ENCODE peak calls at places on chromosomes 4 and X, in six cellular contexts. R is A673; M is HCEC 1CT; A is SK-MEL-5; N is activated CD4-positive, CD25-positive, alpha-beta regulatory T cell treated with anti-CD3 and anti-CD28 coated beads, Interleukin-2, amount 50 U/mL, for 72 hours; X is cerebellum. Z is an unnamed sample.
A peak's percentile ranks its signal among the peaks of the same experiment; 100 is the strongest.

GRCh38 chrX:141439651-141440050 is 144.9 kb downstream of the SPANXA1 start:
- DNase-seq in N (no peak), A (no peak), M (no peak), X (no peak), R (no peak), Z (no peak)

GRCh38 chr4:184010696-184011095 is 105.6 kb downstream of the STOX2 start:
- DNase-seq in A (no peak), M (no peak), X (no peak), R (no peak), N (no peak), Z (no peak)

GRCh38 chr4:166252487-166253402 is 379.7 kb downstream of the TLL1 start:
- DNase-seq in N (no peak), R (peak; percentile 44), M (peak; percentile 7), X (no peak), A (peak; percentile 78), Z (no peak)

GRCh38 chrX:18892881-18893280 is 91.0 kb downstream of the PHKA2 start:
- DNase-seq in R (no peak), X (no peak), A (no peak), N (no peak), M (no peak), Z (no peak)

GRCh38 chrX:129957241-129958099 is 25.0 kb upstream of the BCORL1 start:
- DNase-seq in X (no peak), M (peak; percentile 41), R (peak; percentile 44), A (peak; percentile 26), N (peak; percentile 59), Z (no peak)

GRCh38 chrX:17291998-17292658 is 82.9 kb upstream of the NHS start:
- DNase-seq in M (no peak), A (no peak), X (no peak), R (peak; percentile 14), N (no peak), Z (no peak)

GRCh38 chrX:112642349-112642748 is 37.4 kb downstream of the LHFPL1 start:
- DNase-seq in R (peak; percentile 57), M (peak; percentile 41), N (no peak), X (peak; percentile 30), A (peak; percentile 71), Z (peak; percentile 73)

GRCh38 chrX:135437867-135438733 is 16.4 kb downstream of the SMIM10L2A start:
- DNase-seq in R (no peak), N (no peak), X (no peak), M (no peak), A (peak; percentile 4), Z (no peak)

GRCh38 chr4:143375326-143376073 is 38.8 kb downstream of the GAB1 start:
- DNase-seq in A (peak; percentile 60), N (no peak), R (peak; percentile 82), X (no peak), M (no peak), Z (peak; percentile 92)

GRCh38 chr4:22430626-22431025 is 85.2 kb downstream of the ADGRA3 start:
- DNase-seq in A (no peak), M (no peak), R (no peak), X (no peak), N (no peak), Z (no peak)

GRCh38 chrX:8849945-8850344 is 48.8 kb upstream of the FAM9A start:
- DNase-seq in N (no peak), M (no peak), A (peak; percentile 23), R (no peak), X (no peak), Z (no peak)

GRCh38 chrX:101097546-101098453 is at the start of gene CENPI:
- DNase-seq in M (peak; percentile 89), X (peak; percentile 92), A (peak; percentile 93), R (peak; percentile 93), N (peak; percentile 88), Z (peak; percentile 84)

GRCh38 chr4:126541820-126542219 is 1090.9 kb upstream of the INTU start:
- DNase-seq in X (no peak), M (no peak), A (no peak), N (no peak), R (peak; percentile 22), Z (no peak)

GRCh38 chr4:122712782-122713181 is 19.7 kb upstream of the BBS12 start:
- DNase-seq in M (peak; percentile 23), N (no peak), R (no peak), X (no peak), A (no peak), Z (no peak)

GRCh38 chr4:158810487-158811215 is 41.8 kb downstream of the FNIP2 start:
- DNase-seq in N (no peak), A (peak; percentile 27), M (peak; percentile 85), X (no peak), R (peak; percentile 36), Z (no peak)

GRCh38 chr4:17535242-17535641 is 20.3 kb downstream of the CLRN2 start:
- DNase-seq in X (no peak), A (no peak), M (no peak), N (no peak), R (no peak), Z (no peak)

Z was measured in pons.